ENCODE peak calls at places on chromosome 21, in five cellular contexts. V is tibial artery, E is A549, W is frontal cortex, A is memory B cell. P is an unnamed sample.

GRCh38 chr21:34061983-34062382 is 11.4 kb upstream of the MRPS6 start:
- DNase-seq in V (no peak), E (peak; percentile 27), W (no peak), A (no peak), P (peak; percentile 34)

GRCh38 chr21:44444286-44444931 is 10.9 kb upstream of the LRRC3 start:
- DNase-seq in V (no peak), E (no peak), W (no peak), A (no peak), P (peak; percentile 6)

GRCh38 chr21:29360799-29361765 is 62.4 kb downstream of the BACH1 start:
- DNase-seq in V (no peak), E (peak; percentile 12), W (no peak), A (no peak), P (no peak)

GRCh38 chr21:43866659-43867331 is 1.8 kb downstream of the AGPAT3 start:
- DNase-seq in V (no peak), E (no peak), W (no peak), A (no peak), P (peak; percentile 10)

GRCh38 chr21:16473965-16474364 is 744.2 kb downstream of the USP25 start:
- DNase-seq in V (no peak), E (no peak), W (no peak), A (no peak), P (no peak)

GRCh38 chr21:17925000-17925610 is 105.9 kb upstream of the C21orf91 start:
- DNase-seq in V (peak; percentile 34), E (peak; percentile 30), W (no peak), A (peak; percentile 39), P (peak; percentile 66)

GRCh38 chr21:41167348-41168342 is at the start of gene BACE2:
- DNase-seq in V (peak; percentile 81), E (peak; percentile 72), W (peak; percentile 76), A (peak; percentile 68), P (peak; percentile 42)

GRCh38 chr21:35615325-35615724 is 445.0 kb downstream of the SETD4 start:
- DNase-seq in V (no peak), E (no peak), W (no peak), A (no peak), P (no peak)

GRCh38 chr21:27291006-27291405 is 324.1 kb upstream of the ADAMTS5 start:
- DNase-seq in V (no peak), E (no peak), W (no peak), A (no peak), P (peak; percentile 9)

GRCh38 chr21:38913120-38913975 is 107.6 kb downstream of the ETS2 start:
- DNase-seq in V (peak; percentile 44), E (peak; percentile 79), W (no peak), A (no peak), P (peak; percentile 32)

GRCh38 chr21:42626171-42626570 is 27.2 kb upstream of the PDE9A start:
- DNase-seq in V (no peak), E (no peak), W (no peak), A (no peak), P (no peak)

GRCh38 chr21:15848632-15849031 is 118.8 kb downstream of the USP25 start:
- DNase-seq in V (no peak), E (peak; percentile 17), W (no peak), A (no peak), P (peak; percentile 77)

GRCh38 chr21:42746240-42746592 is 92.8 kb downstream of the PDE9A start:
- DNase-seq in V (no peak), E (no peak), W (no peak), A (no peak), P (no peak)

GRCh38 chr21:44930543-44930981 is 9.3 kb upstream of the SLX9 start:
- DNase-seq in V (no peak), E (no peak), W (no peak), A (peak; percentile 49), P (no peak)

GRCh38 chr21:40099809-40100208 is 232.6 kb downstream of the PCP4 start:
- DNase-seq in V (no peak), E (no peak), W (no peak), A (no peak), P (no peak)

GRCh38 chr21:46207006-46207919 is 21.3 kb downstream of the LSS start:
- DNase-seq in V (peak; percentile 6), E (no peak), W (no peak), A (no peak), P (no peak)

GRCh38 chr21:41477641-41478318 is 30.2 kb downstream of the TMPRSS2 start:
- DNase-seq in V (no peak), E (no peak), W (peak; percentile 38), A (no peak), P (no peak)

P was measured in ELR.